ENCODE peak calls at places on chromosomes 4 and X, in ten cellular contexts. U, G, N, B, W, M, E, L, V and H are unnamed samples.
A peak's percentile ranks its signal among the peaks of the same experiment; 100 is the strongest.

GRCh38 chrX:20362268-20363002 is 95.7 kb upstream of the RPS6KA3 start:
- DNase-seq in W (no peak), G (no peak), U (peak; percentile 50), L (no peak), M (no peak), N (no peak), E (peak; percentile 95), B (no peak), V (no peak), H (no peak)

GRCh38 chr4:184636897-184637296 is 12.3 kb downstream of the CASP3 start:
- DNase-seq in G (no peak), E (no peak), N (no peak), W (no peak), L (no peak), M (no peak), U (no peak), B (no peak), V (no peak), H (no peak)

GRCh38 chr4:108425988-108426387 is 194.4 kb upstream of the RPL34 start:
- DNase-seq in B (no peak), N (no peak), E (no peak), U (peak; percentile 94), L (no peak), W (no peak), V (no peak), G (no peak), M (peak; percentile 51), H (no peak)

GRCh38 chr4:134024251-134024650 is 177.3 kb downstream of the PABPC4L start:
- DNase-seq in V (no peak), U (no peak), M (no peak), L (no peak), G (no peak), B (peak; percentile 29), W (no peak), E (peak; percentile 39), N (no peak), H (no peak)

GRCh38 chrX:16730450-16730849 is 11.0 kb downstream of the SYAP1 start:
- DNase-seq in M (no peak), V (no peak), G (no peak), W (no peak), N (no peak), E (no peak), U (no peak), B (no peak), L (no peak), H (no peak)

GRCh38 chr4:57053508-57053907 is 56.7 kb downstream of the IGFBP7 start:
- DNase-seq in M (no peak), U (peak; percentile 80), W (no peak), L (no peak), V (no peak), G (no peak), B (no peak), E (peak; percentile 58), N (no peak), H (no peak)

GRCh38 chr4:174789666-174790065 is 39.4 kb downstream of the GLRA3 start:
- DNase-seq in N (no peak), G (no peak), M (no peak), E (peak; percentile 1), L (no peak), W (no peak), U (no peak), B (no peak), V (no peak), H (no peak)

GRCh38 chrX:50114113-50114512 is 86.7 kb downstream of the AKAP4 start:
- DNase-seq in L (no peak), V (no peak), N (no peak), W (no peak), B (no peak), G (no peak), U (no peak), M (no peak), E (no peak), H (no peak)

GRCh38 chr4:128525939-128526630 is 238.5 kb upstream of the PGRMC2 start:
- DNase-seq in E (no peak), B (no peak), M (no peak), L (no peak), V (no peak), G (no peak), U (peak; percentile 78), W (no peak), N (no peak), H (no peak)

GRCh38 chr4:128525387-128525786 is 237.8 kb upstream of the PGRMC2 start:
- DNase-seq in W (no peak), G (peak; percentile 42), M (no peak), L (no peak), U (peak; percentile 49), V (no peak), N (no peak), B (no peak), E (no peak), H (no peak)

GRCh38 chr4:128527356-128527755 is 239.7 kb upstream of the PGRMC2 start:
- DNase-seq in M (no peak), U (no peak), N (no peak), E (no peak), G (no peak), W (no peak), B (no peak), V (no peak), L (no peak), H (no peak)

GRCh38 chr4:128528793-128529553 is 241.4 kb upstream of the PGRMC2 start:
- DNase-seq in L (no peak), E (peak; percentile 95), M (peak; percentile 91), W (no peak), V (no peak), N (no peak), B (no peak), U (peak; percentile 99), G (peak; percentile 53), H (no peak)

DNA sequence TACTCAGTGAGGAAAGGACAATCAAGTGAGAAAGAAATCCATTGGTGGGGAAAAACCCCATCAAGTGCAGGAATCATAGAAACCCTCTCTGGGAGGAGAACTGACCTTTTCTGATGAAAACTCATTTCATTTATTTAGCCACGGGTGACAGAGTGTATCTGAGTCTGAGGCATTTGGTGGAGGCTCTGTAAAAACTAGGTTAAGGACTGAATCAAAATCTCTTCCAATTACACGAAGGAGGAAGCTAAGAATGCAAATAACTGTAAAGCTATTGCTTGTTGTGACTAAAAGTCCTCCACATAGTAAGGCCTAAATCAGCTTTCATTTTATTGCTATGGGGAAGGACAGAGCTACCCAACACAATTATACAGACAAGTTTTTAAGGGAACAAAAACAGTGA is 240.6 kb upstream of the PGRMC2 start:
- DNase-seq in E (no peak), V (no peak), W (no peak), M (no peak), B (no peak), U (no peak), G (no peak), N (no peak), L (no peak), H (no peak)
- H3K27ac ChIP-seq in E (peak overlapping the region; percentile 99), V (no peak overlapping the region), W (no peak overlapping the region), M (no peak overlapping the region), B (no peak overlapping the region), U (peak overlapping the region; percentile 97), G (no peak overlapping the region), N (peak overlapping the region; percentile 50), L (no peak overlapping the region), H (peak overlapping the region; percentile 91)

GRCh38 chr4:185941476-185941875 is 127.5 kb upstream of the TLR3 start:
- DNase-seq in G (no peak), E (no peak), L (no peak), M (no peak), W (no peak), N (no peak), B (no peak), V (no peak), U (no peak), H (no peak)
- TF ChIP-seq CTCF in G (no peak), E (no peak), L (no peak), M (no peak), W (no peak), N (no peak), B (no peak), V (no peak), U (no peak), H (no peak)

GRCh38 chrX:47571896-47572295 is 10.3 kb upstream of the TIMP1 start:
- DNase-seq in B (no peak), W (no peak), M (no peak), V (no peak), G (no peak), N (no peak), E (no peak), L (no peak), U (no peak), H (no peak)

GRCh38 chrX:47574609-47575325 is 7.5 kb upstream of the TIMP1 start:
- DNase-seq in L (no peak), V (no peak), M (no peak), N (no peak), G (no peak), B (no peak), W (no peak), E (no peak), U (no peak), H (no peak)

GRCh38 chrX:47572773-47573333 is 9.4 kb upstream of the TIMP1 start:
- DNase-seq in B (no peak), L (no peak), W (no peak), M (no peak), G (no peak), N (no peak), E (no peak), U (no peak), V (no peak), H (no peak)

GRCh38 chrX:47574096-47574553 is 8.1 kb upstream of the TIMP1 start:
- DNase-seq in M (no peak), E (no peak), V (no peak), N (no peak), G (no peak), L (no peak), W (no peak), U (no peak), B (no peak), H (no peak)

DNA sequence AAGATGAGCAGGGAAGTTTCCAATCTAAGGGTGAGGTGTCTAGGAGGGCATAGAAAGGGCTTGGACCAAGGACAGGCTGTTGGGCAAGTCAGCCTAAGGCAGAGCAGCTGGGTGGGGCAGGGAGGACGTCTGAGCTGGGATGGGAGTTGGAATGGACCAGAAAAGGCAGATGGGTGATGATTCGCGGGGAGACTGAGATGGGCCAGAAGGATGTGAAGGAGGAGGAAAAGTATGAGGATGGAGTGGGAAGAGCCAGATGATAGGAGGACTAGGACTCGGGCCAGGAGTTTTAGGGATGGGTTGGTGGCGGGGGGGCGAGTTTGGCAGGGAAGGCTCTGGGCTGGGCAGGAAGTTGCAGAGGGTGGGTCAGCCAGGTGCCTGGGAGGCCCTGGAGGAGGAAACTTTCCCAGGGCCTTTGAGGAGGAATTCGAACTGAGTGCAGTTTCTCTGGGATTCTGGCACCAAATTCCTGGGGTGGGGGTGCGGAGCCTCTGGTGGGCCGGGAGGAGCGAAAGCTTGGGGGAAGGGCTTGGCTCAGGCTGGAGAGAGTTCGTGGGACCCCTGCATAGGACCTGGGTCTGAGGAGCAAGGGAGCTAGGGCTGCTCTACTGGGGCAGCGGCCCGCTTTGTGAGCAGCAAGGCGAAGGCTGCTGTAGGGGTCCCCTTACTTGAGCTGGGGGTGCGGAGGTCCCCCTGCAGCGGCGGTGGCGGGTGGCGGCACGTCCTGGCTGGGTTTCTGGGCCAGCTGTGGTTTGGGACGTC is 8.7 kb upstream of the TIMP1 start:
- DNase-seq in U (peak; percentile 73), E (no peak), B (no peak), M (no peak), L (no peak), N (no peak), V (peak; percentile 77), W (no peak), G (peak; percentile 58), H (no peak)
- H3K4me3 ChIP-seq in U (no peak overlapping the region), E (no peak overlapping the region), B (no peak overlapping the region), M (peak overlapping the region; percentile 7), L (peak overlapping the region; percentile 40), N (peak overlapping the region; percentile 28), V (no peak overlapping the region), W (no peak overlapping the region), G (peak overlapping the region; percentile 20), H (peak overlapping the region; percentile 67)

GRCh38 chrX:13215729-13216128 is 104.1 kb downstream of the ATXN3L start:
- DNase-seq in U (peak; percentile 70), M (peak; percentile 7), B (no peak), G (no peak), E (no peak), V (no peak), W (no peak), L (no peak), N (no peak), H (no peak)
- H3K27ac ChIP-seq in U (peak overlapping the region; percentile 95), M (peak overlapping the region; percentile 68), B (no peak overlapping the region), G (no peak overlapping the region), E (no peak overlapping the region), V (no peak overlapping the region), W (no peak overlapping the region), L (no peak overlapping the region), N (no peak overlapping the region), H (no peak overlapping the region)